ENCODE peak calls at places on chromosomes 3 and 15, in four cellular contexts. One of them, this sample, is unnamed.

GRCh38 chr3:121707531-121708273 is 41.8 kb downstream of the GOLGB1 start:
- DNase-seq in caudate nucleus: no peak
- DNase-seq in fibroblast of lung: peak; percentile 22
- DNase-seq in HT1080: peak; percentile 13
- DNase-seq in this sample: no peak

GRCh38 chr3:47636225-47636624 is 57.6 kb upstream of the CSPG5 start:
- DNase-seq in fibroblast of lung: peak; percentile 36
- DNase-seq in HT1080: no peak
- DNase-seq in caudate nucleus: no peak
- DNase-seq in this sample: no peak

GRCh38 chr3:43691120-43692002 is 623 bp downstream of the ABHD5 start:
- DNase-seq in HT1080: peak; percentile 45
- DNase-seq in fibroblast of lung: peak; percentile 49
- DNase-seq in caudate nucleus: peak; percentile 67
- DNase-seq in this sample: peak; percentile 41

GRCh38 chr15:81176291-81176893 is 20.3 kb upstream of the IL16 start:
- DNase-seq in fibroblast of lung: no peak
- DNase-seq in caudate nucleus: peak; percentile 32
- DNase-seq in HT1080: no peak
- DNase-seq in this sample: no peak

GRCh38 chr3:14516738-14517345 is 23.3 kb downstream of the GRIP2 start:
- DNase-seq in fibroblast of lung: no peak
- DNase-seq in caudate nucleus: no peak
- DNase-seq in HT1080: no peak
- DNase-seq in this sample: no peak

GRCh38 chr3:10430805-10431204 is 74.6 kb downstream of the ATP2B2 start:
- DNase-seq in caudate nucleus: no peak
- DNase-seq in fibroblast of lung: no peak
- DNase-seq in HT1080: no peak
- DNase-seq in this sample: no peak

GRCh38 chr3:13013994-13014754 is 59.1 kb downstream of the IQSEC1 start:
- DNase-seq in caudate nucleus: no peak
- DNase-seq in HT1080: no peak
- DNase-seq in fibroblast of lung: no peak
- DNase-seq in this sample: no peak

GRCh38 chr3:24680214-24680967 is 185.7 kb upstream of the THRB start:
- DNase-seq in HT1080: peak; percentile 47
- DNase-seq in caudate nucleus: no peak
- DNase-seq in fibroblast of lung: peak; percentile 29
- DNase-seq in this sample: no peak

GRCh38 chr3:174633342-174633741 is 225.8 kb upstream of the NAALADL2 start:
- DNase-seq in fibroblast of lung: no peak
- DNase-seq in HT1080: no peak
- DNase-seq in caudate nucleus: no peak
- DNase-seq in this sample: no peak

GRCh38 chr15:85010472-85011209 is 29.0 kb downstream of the PDE8A start:
- DNase-seq in HT1080: no peak
- DNase-seq in caudate nucleus: no peak
- DNase-seq in fibroblast of lung: no peak
- DNase-seq in this sample: peak; percentile 22

GRCh38 chr15:98596885-98597343 is 51.4 kb upstream of the IGF1R start:
- DNase-seq in fibroblast of lung: no peak
- DNase-seq in HT1080: no peak
- DNase-seq in caudate nucleus: no peak
- DNase-seq in this sample: no peak

GRCh38 chr3:152835311-152836102 is 576 bp downstream of the P2RY1 start:
- DNase-seq in HT1080: peak; percentile 75
- DNase-seq in fibroblast of lung: peak; percentile 68
- DNase-seq in caudate nucleus: no peak
- DNase-seq in this sample: peak; percentile 50

GRCh38 chr15:79981861-79982455 is 11.0 kb upstream of the BCL2A1 start:
- DNase-seq in fibroblast of lung: no peak
- DNase-seq in caudate nucleus: no peak
- DNase-seq in HT1080: no peak
- DNase-seq in this sample: no peak

GRCh38 chr3:85050806-85051205 is 92.0 kb downstream of the CADM2 start:
- DNase-seq in caudate nucleus: peak; percentile 10
- DNase-seq in HT1080: no peak
- DNase-seq in fibroblast of lung: no peak
- DNase-seq in this sample: no peak

GRCh38 chr15:28098766-28099554 is at the start of gene OCA2:
- DNase-seq in fibroblast of lung: peak; percentile 50
- DNase-seq in HT1080: no peak
- DNase-seq in caudate nucleus: no peak
- DNase-seq in this sample: no peak

GRCh38 chr3:95348879-95349278 is 1286.0 kb downstream of the NSUN3 start:
- DNase-seq in caudate nucleus: no peak
- DNase-seq in HT1080: no peak
- DNase-seq in fibroblast of lung: no peak
- DNase-seq in this sample: no peak

GRCh38 chr15:94080416-94080815 is 150.9 kb upstream of the MCTP2 start:
- DNase-seq in HT1080: peak; percentile 74
- DNase-seq in fibroblast of lung: peak; percentile 83
- DNase-seq in caudate nucleus: no peak
- DNase-seq in this sample: no peak

GRCh38 chr3:7205535-7206331 is 344.8 kb downstream of the GRM7 start:
- DNase-seq in fibroblast of lung: peak; percentile 39
- DNase-seq in HT1080: peak; percentile 47
- DNase-seq in caudate nucleus: no peak
- DNase-seq in this sample: no peak

GRCh38 chr3:37245003-37245402 is 70.6 kb upstream of the LRRFIP2 start:
- DNase-seq in caudate nucleus: no peak
- DNase-seq in HT1080: no peak
- DNase-seq in fibroblast of lung: no peak
- DNase-seq in this sample: no peak

GRCh38 chr15:90883971-90884718 is at the start of gene FES:
- DNase-seq in HT1080: no peak
- DNase-seq in fibroblast of lung: peak; percentile 47
- DNase-seq in caudate nucleus: no peak
- DNase-seq in this sample: peak; percentile 56

GRCh38 chr3:103295974-103296570 is 861.3 kb downstream of the ZPLD1 start:
- DNase-seq in HT1080: no peak
- DNase-seq in fibroblast of lung: peak; percentile 36
- DNase-seq in caudate nucleus: no peak
- DNase-seq in this sample: no peak

GRCh38 chr15:63396546-63396939 is 14.9 kb upstream of the CA12 start:
- DNase-seq in HT1080: no peak
- DNase-seq in fibroblast of lung: no peak
- DNase-seq in caudate nucleus: no peak
- DNase-seq in this sample: no peak

GRCh38 chr3:126179825-126180476 is 435 bp downstream of the ALDH1L1 start:
- DNase-seq in fibroblast of lung: no peak
- DNase-seq in HT1080: no peak
- DNase-seq in caudate nucleus: peak; percentile 35
- DNase-seq in this sample: no peak

GRCh38 chr3:51100543-51100851 is 284.6 kb upstream of the MANF start:
- DNase-seq in HT1080: no peak
- DNase-seq in caudate nucleus: no peak
- DNase-seq in fibroblast of lung: no peak
- DNase-seq in this sample: no peak

GRCh38 chr15:82916161-82916952 is 36.2 kb downstream of the HOMER2 start:
- DNase-seq in HT1080: no peak
- DNase-seq in caudate nucleus: no peak
- DNase-seq in fibroblast of lung: no peak
- DNase-seq in this sample: no peak

GRCh38 chr3:126197854-126198584 is 17.6 kb upstream of the ALDH1L1 start:
- DNase-seq in HT1080: peak; percentile 93
- DNase-seq in caudate nucleus: peak; percentile 70
- DNase-seq in fibroblast of lung: peak; percentile 41
- DNase-seq in this sample: no peak

GRCh38 chr3:178393833-178394232 is 142.4 kb upstream of the KCNMB2 start:
- DNase-seq in HT1080: peak; percentile 26
- DNase-seq in caudate nucleus: no peak
- DNase-seq in fibroblast of lung: peak; percentile 80
- DNase-seq in this sample: no peak

GRCh38 chr3:125150525-125151436 is 61.8 kb downstream of the SLC12A8 start:
- DNase-seq in fibroblast of lung: peak; percentile 45
- DNase-seq in HT1080: peak; percentile 68
- DNase-seq in caudate nucleus: no peak
- DNase-seq in this sample: no peak

GRCh38 chr3:36520241-36521006 is 140.1 kb downstream of the STAC start:
- DNase-seq in fibroblast of lung: no peak
- DNase-seq in caudate nucleus: no peak
- DNase-seq in HT1080: no peak
- DNase-seq in this sample: no peak

This sample was measured in frontal cortex.